ENCODE peak calls at places on chromosomes 12 and 14, in five cellular contexts. P is aorta, R is body of pancreas, T is stomach, K is left ventricle myocardium inferior. V is an unnamed sample.

GRCh38 chr12:48482198-48482597 is at the start of gene C12orf54:
- DNase-seq in P (no peak), R (no peak), T (no peak), K (no peak), V (no peak)

GRCh38 chr12:32983968-32984367 is 87.4 kb upstream of the PKP2 start:
- DNase-seq in P (no peak), R (no peak), T (no peak), K (no peak), V (no peak)

GRCh38 chr14:39266589-39266870 is 32.8 kb downstream of the MIA2 start:
- DNase-seq in P (peak; percentile 76), R (peak; percentile 92), T (peak; percentile 90), K (no peak), V (no peak)

GRCh38 chr12:11762723-11763326 is 113.4 kb downstream of the ETV6 start:
- DNase-seq in P (no peak), R (no peak), T (no peak), K (no peak), V (no peak)

GRCh38 chr14:54338696-54339317 is 58.0 kb upstream of the CDKN3 start:
- DNase-seq in P (no peak), R (no peak), T (no peak), K (no peak), V (no peak)

GRCh38 chr14:32397871-32398640 is 69.0 kb downstream of the AKAP6 start:
- DNase-seq in P (no peak), R (no peak), T (no peak), K (no peak), V (no peak)

GRCh38 chr14:94439453-94440057 is 13.0 kb downstream of the SERPINA11 start:
- DNase-seq in P (no peak), R (no peak), T (no peak), K (no peak), V (no peak)

GRCh38 chr12:54585243-54585642 is 3.2 kb downstream of the PPP1R1A start:
- DNase-seq in P (no peak), R (no peak), T (no peak), K (no peak), V (no peak)

GRCh38 chr12:11628353-11628752 is 21.1 kb upstream of the ETV6 start:
- DNase-seq in P (no peak), R (no peak), T (no peak), K (no peak), V (no peak)

GRCh38 chr14:92099802-92100201 is 6.6 kb downstream of the ATXN3 start:
- DNase-seq in P (no peak), R (no peak), T (no peak), K (no peak), V (no peak)

GRCh38 chr14:92105073-92105844 is 1.1 kb downstream of the ATXN3 start:
- DNase-seq in P (no peak), R (no peak), T (no peak), K (no peak), V (no peak)

GRCh38 chr14:92105845-92106094 is 612 bp downstream of the ATXN3 start:
- DNase-seq in P (peak; percentile 74), R (peak; percentile 32), T (peak; percentile 38), K (peak; percentile 63), V (peak; percentile 26)

GRCh38 chr14:92106095-92106937 is at the start of gene ATXN3:
- DNase-seq in P (peak; percentile 99), R (peak; percentile 96), T (peak; percentile 97), K (peak; percentile 97), V (peak; percentile 92)

GRCh38 chr14:92103363-92103762 is 3.0 kb downstream of the ATXN3 start:
- DNase-seq in P (no peak), R (no peak), T (no peak), K (no peak), V (no peak)
- H3K27me3 ChIP-seq in P (no peaks in the 10 kb centered on the region), R (no peaks in the 10 kb centered on the region), T (no peaks in the 10 kb centered on the region), K (no peaks in the 10 kb centered on the region), V (no peaks in the 10 kb centered on the region)

GRCh38 chr12:104426926-104427546 is 29.7 kb upstream of the CHST11 start:
- DNase-seq in P (no peak), R (no peak), T (no peak), K (no peak), V (no peak)

GRCh38 chr12:104423809-104424208 is 32.9 kb upstream of the CHST11 start:
- DNase-seq in P (no peak), R (no peak), T (no peak), K (no peak), V (no peak)

GRCh38 chr12:104424955-104425354 is 31.8 kb upstream of the CHST11 start:
- DNase-seq in P (no peak), R (no peak), T (no peak), K (no peak), V (no peak)

GRCh38 chr12:104423273-104423672 is 33.5 kb upstream of the CHST11 start:
- DNase-seq in P (no peak), R (no peak), T (no peak), K (no peak), V (no peak)

DNA sequence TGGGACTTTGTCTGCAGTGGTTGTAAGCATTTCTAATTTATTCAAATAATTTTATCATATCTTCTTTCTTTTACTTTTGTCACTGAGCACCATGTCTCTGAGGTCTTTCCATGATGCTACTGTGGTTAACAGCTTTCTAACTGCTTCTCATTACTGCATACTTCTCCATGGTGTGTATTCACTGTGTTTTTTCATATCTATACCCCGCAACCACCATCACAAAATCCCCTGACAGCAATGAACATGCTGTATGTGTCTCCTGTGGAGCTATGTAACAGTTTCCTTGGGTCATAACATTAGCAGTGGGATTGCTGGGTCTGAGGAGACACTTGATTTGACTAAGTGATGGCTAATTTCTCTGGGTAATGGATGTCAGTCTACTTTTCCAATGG is 29.2 kb upstream of the CHST11 start:
- DNase-seq in P (no peak), R (no peak), T (no peak), K (no peak), V (no peak)
- H3K4me1 ChIP-seq in P (peaks cover 6% of the 10 kb centered on the region), R (peaks cover 16% of the 10 kb centered on the region), T (peaks cover 7% of the 10 kb centered on the region), K (no peaks in the 10 kb centered on the region), V (no peaks in the 10 kb centered on the region)

GRCh38 chr14:74569387-74569786 is 42.6 kb downstream of the LTBP2 start:
- DNase-seq in P (peak; percentile 30), R (no peak), T (no peak), K (no peak), V (no peak)

GRCh38 chr14:74571901-74572828 is 39.9 kb downstream of the LTBP2 start:
- DNase-seq in P (peak; percentile 73), R (no peak), T (no peak), K (no peak), V (no peak)

GRCh38 chr14:74569826-74570591 is 42.0 kb downstream of the LTBP2 start:
- DNase-seq in P (peak; percentile 65), R (no peak), T (no peak), K (no peak), V (no peak)

GRCh38 chr14:74571441-74571841 is 40.6 kb downstream of the LTBP2 start:
- DNase-seq in P (peak; percentile 80), R (no peak), T (no peak), K (no peak), V (no peak)

GRCh38 chr14:74570696-74571095 is 41.3 kb downstream of the LTBP2 start:
- DNase-seq in P (peak; percentile 42), R (no peak), T (no peak), K (no peak), V (no peak)
- H3K27ac ChIP-seq in P (peak overlapping the region; percentile 81), R (no peak overlapping the region), T (peak overlapping the region; percentile 87), K (peak overlapping the region; percentile 73), V (no peak overlapping the region)

GRCh38 chr12:6919588-6919987 is 5.2 kb downstream of the ENO2 start:
- DNase-seq in P (peak; percentile 27), R (no peak), T (no peak), K (no peak), V (no peak)
- H3K27me3 ChIP-seq in P (no peaks in the 10 kb centered on the region), R (peaks cover 3% of the 10 kb centered on the region), T (peaks cover 12% of the 10 kb centered on the region), K (no peaks in the 10 kb centered on the region), V (no peaks in the 10 kb centered on the region)

GRCh38 chr14:103319422-103319821 is 14.6 kb upstream of the EIF5 start:
- DNase-seq in P (no peak), R (no peak), T (no peak), K (no peak), V (no peak)
- H3K4me1 ChIP-seq in P (no peaks in the 10 kb centered on the region), R (peaks cover 8% of the 10 kb centered on the region), T (peaks cover 4% of the 10 kb centered on the region), K (peaks cover 15% of the 10 kb centered on the region), V (no peaks in the 10 kb centered on the region)

DNA sequence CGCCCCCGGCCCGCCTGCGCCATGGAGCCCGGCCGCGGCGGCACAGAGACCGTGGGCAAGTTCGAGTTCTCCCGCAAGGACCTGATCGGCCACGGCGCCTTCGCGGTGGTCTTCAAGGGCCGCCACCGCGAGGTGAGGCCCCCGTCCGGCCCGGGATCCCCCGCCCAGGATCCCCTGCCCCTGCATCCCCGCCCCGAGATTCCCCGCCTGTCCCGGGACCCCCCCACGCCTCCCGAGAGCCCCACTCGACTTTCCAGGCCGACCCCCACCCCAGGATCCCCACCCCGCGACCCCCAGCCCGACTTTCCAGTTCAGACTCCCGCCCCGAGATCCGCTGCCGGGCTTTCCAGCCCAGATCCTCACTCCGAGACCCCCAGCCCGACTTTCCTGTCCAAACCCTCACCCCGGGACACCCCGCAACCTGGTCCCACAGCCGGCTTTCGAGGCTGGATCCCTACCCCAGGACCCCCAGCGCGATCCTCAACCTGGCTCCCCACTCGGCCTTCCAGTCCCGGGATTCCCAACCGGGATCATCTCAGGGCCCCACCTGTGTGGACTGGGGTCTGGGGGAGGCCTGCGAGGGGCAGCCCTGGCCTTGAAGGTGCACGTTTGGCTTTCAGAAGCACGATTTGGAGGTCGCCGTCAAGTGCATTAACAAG is 688 bp downstream of the ULK1 start:
- DNase-seq in P (peak; percentile 59), R (no peak), T (peak; percentile 30), K (no peak), V (no peak)
- H3K27ac ChIP-seq in P (peak overlapping the region; percentile 84), R (peak overlapping the region; percentile 98), T (peak overlapping the region; percentile 97), K (peak overlapping the region; percentile 99), V (peak overlapping the region; percentile 63)

GRCh38 chr14:76862546-76863282 is 36.5 kb downstream of the LRRC74A start:
- DNase-seq in P (no peak), R (no peak), T (no peak), K (no peak), V (no peak)
- H3K27me3 ChIP-seq in P (no peaks in the 10 kb centered on the region), R (no peaks in the 10 kb centered on the region), T (peaks cover 3% of the 10 kb centered on the region), K (no peaks in the 10 kb centered on the region), V (no peaks in the 10 kb centered on the region)